ENCODE peak calls at places on chromosome 12, in five cellular contexts. N, U, Y, I and D are unnamed samples.

GRCh38 chr12:120474092-120474960 is 4.8 kb upstream of the SRSF9 start:
- DNase-seq in N (no peak), U (no peak), Y (peak; percentile 53), I (no peak), D (no peak)

GRCh38 chr12:127396720-127397119 is 870.2 kb upstream of the TMEM132C start:
- DNase-seq in N (no peak), U (no peak), Y (no peak), I (no peak), D (no peak)

GRCh38 chr12:62552906-62553556 is 86.4 kb downstream of the MON2 start:
- DNase-seq in N (no peak), U (no peak), Y (no peak), I (no peak), D (no peak)

GRCh38 chr12:130952106-130952505 is 1.6 kb upstream of the ADGRD1 start:
- DNase-seq in N (no peak), U (no peak), Y (no peak), I (no peak), D (no peak)

GRCh38 chr12:57614178-57614947 is 3.1 kb downstream of the ARHGEF25 start:
- DNase-seq in N (no peak), U (peak; percentile 88), Y (no peak), I (no peak), D (no peak)

GRCh38 chr12:6370994-6371754 is 4.2 kb downstream of the SCNN1A start:
- DNase-seq in N (no peak), U (no peak), Y (peak; percentile 33), I (no peak), D (no peak)

GRCh38 chr12:47382305-47382704 is 302.5 kb upstream of the AMIGO2 start:
- DNase-seq in N (no peak), U (no peak), Y (no peak), I (no peak), D (no peak)

GRCh38 chr12:38919191-38919590 is 13.8 kb upstream of the CPNE8 start:
- DNase-seq in N (no peak), U (no peak), Y (no peak), I (no peak), D (no peak)

GRCh38 chr12:71461787-71462328 is 22.3 kb downstream of the LGR5 start:
- DNase-seq in N (no peak), U (no peak), Y (no peak), I (no peak), D (no peak)

GRCh38 chr12:109844983-109845841 is 12.0 kb upstream of the TRPV4 start:
- DNase-seq in N (peak; percentile 85), U (peak; percentile 97), Y (peak; percentile 79), I (peak; percentile 31), D (peak; percentile 85)

GRCh38 chr12:132754555-132754954 is 7.1 kb downstream of the ANKLE2 start:
- DNase-seq in N (no peak), U (no peak), Y (no peak), I (no peak), D (no peak)

GRCh38 chr12:19726122-19726521 is 286.8 kb downstream of the AEBP2 start:
- DNase-seq in N (no peak), U (no peak), Y (no peak), I (no peak), D (no peak)

GRCh38 chr12:113439606-113440030 is 17.4 kb downstream of the SDSL start:
- DNase-seq in N (no peak), U (peak; percentile 62), Y (peak; percentile 44), I (no peak), D (no peak)

GRCh38 chr12:106139422-106140141 is 828 bp upstream of the NUAK1 start:
- DNase-seq in N (peak; percentile 91), U (no peak), Y (peak; percentile 79), I (no peak), D (no peak)

GRCh38 chr12:82481954-82482353 is 123.6 kb downstream of the METTL25 start:
- DNase-seq in N (no peak), U (no peak), Y (no peak), I (no peak), D (no peak)

GRCh38 chr12:55681142-55682077 is 26.3 kb downstream of the ITGA7 start:
- DNase-seq in N (peak; percentile 78), U (no peak), Y (peak; percentile 44), I (no peak), D (no peak)

GRCh38 chr12:94563261-94563660 is 87.1 kb downstream of the TMCC3 start:
- DNase-seq in N (peak; percentile 52), U (no peak), Y (no peak), I (no peak), D (no peak)

GRCh38 chr12:15688202-15688736 is 100.9 kb downstream of the EPS8 start:
- DNase-seq in N (peak; percentile 71), U (no peak), Y (no peak), I (peak; percentile 11), D (no peak)

GRCh38 chr12:5796171-5797091 is 148.6 kb downstream of the ANO2 start:
- DNase-seq in N (peak; percentile 35), U (peak; percentile 32), Y (no peak), I (no peak), D (no peak)

GRCh38 chr12:62848418-62848817 is 86.5 kb downstream of the PPM1H start:
- DNase-seq in N (no peak), U (no peak), Y (no peak), I (no peak), D (no peak)

GRCh38 chr12:104360157-104360556 is 56.6 kb downstream of the EID3 start:
- DNase-seq in N (no peak), U (no peak), Y (no peak), I (no peak), D (no peak)

GRCh38 chr12:65084579-65084978 is 36.5 kb downstream of the WIF1 start:
- DNase-seq in N (no peak), U (no peak), Y (no peak), I (no peak), D (no peak)

GRCh38 chr12:26369588-26369987 is 174.2 kb downstream of the SSPN start:
- DNase-seq in N (peak; percentile 40), U (no peak), Y (no peak), I (no peak), D (no peak)